ENCODE peak calls at places on chromosomes 16 and 17, in seven cellular contexts. P, V, O, C, E, D and K are unnamed samples. For H3K4me1, the result is how much of the 10 kb centered on the place peaks cover.

GRCh38 chr17:48011405-48012150 is 26.0 kb downstream of the COPZ2 start:
- DNase-seq in P (peak), E (peak), D (no peak), C (peak), V (no peak), O (peak), K (peak)

GRCh38 chr17:19021622-19022083 is 17.1 kb upstream of the FAM83G start:
- DNase-seq in V (no peak), C (no peak), O (no peak), E (no peak), P (no peak), D (no peak), K (peak)

GRCh38 chr17:16286947-16287562 is 66.2 kb downstream of the CENPV start:
- DNase-seq in D (no peak), V (peak), C (no peak), O (peak), E (no peak), P (no peak), K (no peak)

GRCh38 chr16:11241480-11242204 is 14.4 kb downstream of the SOCS1 start:
- DNase-seq in C (no peak), P (no peak), V (no peak), O (no peak), D (no peak), E (no peak), K (no peak)

GRCh38 chr16:165218-165538 is 600 bp upstream of the HBM start:
- DNase-seq in D (no peak), V (no peak), P (no peak), E (no peak), C (no peak), O (no peak), K (no peak)

GRCh38 chr16:709651-710499 is 4.3 kb upstream of the FBXL16 start:
- DNase-seq in V (no peak), D (no peak), C (no peak), P (peak), E (no peak), O (no peak), K (peak)

GRCh38 chr17:41212524-41213169 is 13.8 kb upstream of the KRTAP9-2 start:
- DNase-seq in E (no peak), P (no peak), O (no peak), V (no peak), D (no peak), C (no peak), K (no peak)

GRCh38 chr16:85665929-85666328 is 22.8 kb downstream of the GINS2 start:
- DNase-seq in C (no peak), D (no peak), V (no peak), E (no peak), P (no peak), O (no peak), K (no peak)

GRCh38 chr16:77556203-77556602 is 121.4 kb upstream of the ADAMTS18 start:
- DNase-seq in V (no peak), C (no peak), E (no peak), P (no peak), D (no peak), O (no peak), K (no peak)

GRCh38 chr17:4514206-4514605 is 15.5 kb downstream of the SPNS2 start:
- DNase-seq in P (peak), E (peak), D (no peak), C (no peak), V (no peak), O (no peak), K (no peak)

GRCh38 chr17:1041746-1042145 is 44.8 kb downstream of the TIMM22 start:
- DNase-seq in O (no peak), E (no peak), D (no peak), P (no peak), V (no peak), C (no peak), K (no peak)

GRCh38 chr17:8073627-8074485 is 13.7 kb downstream of the ALOX12B start:
- DNase-seq in P (peak), C (peak), V (no peak), O (peak), E (peak), D (peak), K (peak)

GRCh38 chr17:10767237-10767636 is 36.7 kb downstream of the TMEM238L start:
- DNase-seq in E (no peak), C (no peak), O (peak), P (no peak), V (no peak), D (no peak), K (no peak)

GRCh38 chr17:30302241-30302640 is 10.5 kb upstream of the BLMH start:
- DNase-seq in P (no peak), V (no peak), E (no peak), D (no peak), O (no peak), C (no peak), K (no peak)

GRCh38 chr17:9973689-9974459 is 68.8 kb upstream of the RCVRN start:
- DNase-seq in P (no peak), C (no peak), V (no peak), O (no peak), D (no peak), E (no peak), K (no peak)

GRCh38 chr17:21019976-21020575 is 22.7 kb downstream of the USP22 start:
- DNase-seq in D (peak), O (peak), P (no peak), E (no peak), C (no peak), V (no peak), K (peak)

GRCh38 chr17:51124641-51125503 is 4.2 kb upstream of the SPAG9 start:
- DNase-seq in O (no peak), P (no peak), C (no peak), V (no peak), E (no peak), D (no peak), K (no peak)

GRCh38 chr17:74478369-74479100 is 12.1 kb downstream of the CD300A start:
- DNase-seq in E (no peak), D (no peak), V (no peak), O (no peak), C (no peak), P (no peak), K (no peak)

GRCh38 chr17:74457146-74457819 is 9.2 kb upstream of the CD300A start:
- DNase-seq in O (peak), C (peak), P (peak), V (peak), E (peak), D (peak), K (peak)

GRCh38 chr17:62627904-62628603 is 584 bp downstream of the MRC2 start:
- DNase-seq in D (no peak), O (no peak), V (peak), E (peak), P (no peak), C (no peak), K (peak)

GRCh38 chr16:77759821-77760220 is 28.5 kb upstream of the VAT1L start:
- DNase-seq in V (no peak), D (no peak), E (no peak), C (no peak), P (no peak), O (no peak), K (no peak)

GRCh38 chr16:11034005-11034404 is 89.6 kb downstream of the CLEC16A start:
- DNase-seq in P (no peak), O (no peak), E (peak), D (peak), V (peak), C (no peak), K (no peak)

GRCh38 chr17:74842146-74842598 is 17.5 kb downstream of the GRIN2C start:
- DNase-seq in D (no peak), C (no peak), P (no peak), V (no peak), E (no peak), O (no peak), K (no peak)

GRCh38 chr16:82506734-82507133 is 120.0 kb upstream of the CDH13 start:
- DNase-seq in V (no peak), C (no peak), P (no peak), D (no peak), O (no peak), E (no peak), K (no peak)

GRCh38 chr16:1341495-1342388 is 8.3 kb downstream of the BAIAP3 start:
- DNase-seq in V (no peak), D (no peak), E (no peak), P (no peak), C (no peak), O (peak), K (no peak)

GRCh38 chr17:51813166-51813783 is 345.2 kb downstream of the CA10 start:
- DNase-seq in D (no peak), O (no peak), E (no peak), P (no peak), C (no peak), V (no peak), K (no peak)

GRCh38 chr16:86052926-86053325 is 154.0 kb downstream of the IRF8 start:
- DNase-seq in E (no peak), P (no peak), O (no peak), C (no peak), V (no peak), D (no peak), K (no peak)

GRCh38 chr16:85384831-85385462 is 228.2 kb upstream of the GSE1 start:
- DNase-seq in E (peak), D (no peak), C (no peak), O (peak), P (peak), V (no peak), K (no peak)

GRCh38 chr17:75624714-75625345 is 8.4 kb upstream of the SMIM5 start:
- DNase-seq in C (no peak), E (no peak), D (no peak), P (no peak), O (no peak), V (no peak), K (no peak)

DNA sequence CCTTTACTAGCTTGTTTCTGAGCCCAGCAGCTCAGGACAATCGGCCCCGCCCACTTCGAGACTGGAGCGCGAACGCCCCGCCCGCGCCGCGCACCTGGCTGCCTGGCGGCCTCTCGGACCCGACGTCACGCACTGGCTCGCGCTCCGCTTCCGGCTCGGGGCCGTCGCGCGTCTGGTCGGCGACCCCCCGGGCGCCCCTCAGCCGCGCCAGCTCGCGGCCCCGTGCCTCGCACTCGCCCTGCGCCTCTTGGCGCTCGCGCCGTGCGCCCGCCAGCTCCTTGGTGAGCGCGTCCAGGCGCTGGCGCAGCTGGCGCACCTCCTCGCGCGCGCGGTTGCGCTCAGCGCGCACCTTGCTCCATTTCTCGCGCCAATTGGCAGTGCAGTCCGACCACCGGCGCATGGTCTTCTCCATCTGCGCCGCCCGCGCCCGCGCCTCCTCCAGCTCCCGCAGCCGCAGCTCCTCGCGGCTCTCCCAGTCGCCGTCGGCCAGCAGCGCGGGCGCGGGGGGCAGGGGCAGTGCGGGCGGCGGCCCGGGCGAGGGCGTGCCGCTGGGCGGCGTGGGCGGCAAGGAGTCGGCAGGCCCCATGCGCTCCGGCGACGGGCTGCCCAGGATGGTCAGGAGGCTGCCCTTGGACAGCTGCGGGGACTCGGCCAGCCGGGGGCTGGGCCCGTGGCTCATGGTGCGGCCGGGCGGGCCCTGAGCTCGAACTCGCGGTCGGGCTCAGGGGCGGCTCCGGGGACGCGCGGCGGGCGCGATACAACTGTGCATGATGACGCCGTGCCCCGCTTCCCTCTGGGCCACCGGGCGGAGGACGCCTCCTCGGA is 7.7 kb downstream of the CCDC102A start:
- DNase-seq in C (no peak), V (peak), P (no peak), D (peak), O (peak), E (no peak), K (peak)
- H3K4me3 ChIP-seq in C (peak), V (no peak), P (no peak), D (no peak), O (peak), E (no peak), K (peak)

GRCh38 chr16:24909856-24910255 is 64.1 kb downstream of the SLC5A11 start:
- DNase-seq in V (no peak), D (no peak), P (no peak), E (no peak), C (no peak), O (no peak), K (no peak)
- TF ChIP-seq POLR2A in V (no peak), D (no peak), P (no peak), E (no peak), C (no peak), O (no peak), K (no peak)

GRCh38 chr17:78903101-78903779 is at the start of gene CEP295NL:
- DNase-seq in O (no peak), V (no peak), E (no peak), P (peak), C (no peak), D (no peak), K (peak)
- H3K4me1 ChIP-seq in O (under half), V (under half), E (under half), P (under half), C (under half), D (under half), K (under half)

GRCh38 chr17:43984521-43984920 is 19.9 kb upstream of the NAGS start:
- DNase-seq in V (no peak), D (no peak), P (no peak), C (no peak), O (no peak), E (no peak), K (no peak)

GRCh38 chr17:43982171-43982570 is 22.3 kb upstream of the NAGS start:
- DNase-seq in C (no peak), E (no peak), D (no peak), P (no peak), V (no peak), O (no peak), K (no peak)

GRCh38 chr17:43983515-43984411 is 20.7 kb upstream of the NAGS start:
- DNase-seq in E (no peak), C (no peak), O (peak), V (no peak), P (peak), D (no peak), K (peak)

GRCh38 chr17:43986225-43986981 is 18.0 kb upstream of the NAGS start:
- DNase-seq in P (no peak), O (no peak), V (no peak), E (no peak), C (no peak), D (peak), K (no peak)

GRCh38 chr17:43983196-43983514 is 21.3 kb upstream of the NAGS start:
- DNase-seq in D (no peak), E (no peak), O (no peak), P (no peak), V (no peak), C (no peak), K (no peak)
- H3K4me3 ChIP-seq in D (peak), E (no peak), O (peak), P (no peak), V (no peak), C (no peak), K (no peak)

GRCh38 chr16:87356491-87356853 is 27.1 kb downstream of the FBXO31 start:
- DNase-seq in P (no peak), V (no peak), C (no peak), D (no peak), E (no peak), O (no peak), K (no peak)

GRCh38 chr16:87360862-87361610 is 22.5 kb downstream of the FBXO31 start:
- DNase-seq in D (no peak), P (no peak), O (no peak), E (no peak), V (no peak), C (no peak), K (no peak)

GRCh38 chr16:87358696-87359095 is 24.9 kb downstream of the FBXO31 start:
- DNase-seq in P (no peak), O (no peak), C (no peak), D (peak), V (no peak), E (no peak), K (no peak)

GRCh38 chr16:87359121-87359520 is 24.5 kb downstream of the FBXO31 start:
- DNase-seq in V (no peak), P (no peak), O (no peak), D (peak), E (no peak), C (no peak), K (no peak)

DNA sequence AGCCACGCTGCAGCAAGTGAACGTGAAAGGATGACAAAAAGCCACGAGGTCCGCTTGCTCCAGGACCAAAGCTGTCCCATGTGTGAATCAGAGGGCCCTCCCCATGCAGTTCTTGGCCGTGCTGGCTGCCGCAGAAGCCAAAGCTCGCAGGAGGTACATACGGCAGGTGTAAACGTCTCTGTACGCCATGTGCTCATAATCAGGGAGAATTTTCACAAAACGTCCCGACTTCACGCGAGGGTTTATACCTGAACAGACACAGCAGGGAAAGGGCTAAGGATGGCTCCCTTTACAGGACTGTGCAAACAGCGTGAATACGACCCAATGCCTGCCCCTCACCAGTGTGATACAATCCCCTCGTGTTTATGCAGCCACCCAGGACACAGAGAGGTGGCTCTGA is 25.3 kb downstream of the FBXO31 start:
- DNase-seq in P (no peak), O (no peak), D (peak), E (no peak), V (no peak), C (no peak), K (no peak)
- TF ChIP-seq POLR2A in P (no peak), O (no peak), D (no peak), E (no peak), V (no peak), C (no peak), K (no peak)

DNA sequence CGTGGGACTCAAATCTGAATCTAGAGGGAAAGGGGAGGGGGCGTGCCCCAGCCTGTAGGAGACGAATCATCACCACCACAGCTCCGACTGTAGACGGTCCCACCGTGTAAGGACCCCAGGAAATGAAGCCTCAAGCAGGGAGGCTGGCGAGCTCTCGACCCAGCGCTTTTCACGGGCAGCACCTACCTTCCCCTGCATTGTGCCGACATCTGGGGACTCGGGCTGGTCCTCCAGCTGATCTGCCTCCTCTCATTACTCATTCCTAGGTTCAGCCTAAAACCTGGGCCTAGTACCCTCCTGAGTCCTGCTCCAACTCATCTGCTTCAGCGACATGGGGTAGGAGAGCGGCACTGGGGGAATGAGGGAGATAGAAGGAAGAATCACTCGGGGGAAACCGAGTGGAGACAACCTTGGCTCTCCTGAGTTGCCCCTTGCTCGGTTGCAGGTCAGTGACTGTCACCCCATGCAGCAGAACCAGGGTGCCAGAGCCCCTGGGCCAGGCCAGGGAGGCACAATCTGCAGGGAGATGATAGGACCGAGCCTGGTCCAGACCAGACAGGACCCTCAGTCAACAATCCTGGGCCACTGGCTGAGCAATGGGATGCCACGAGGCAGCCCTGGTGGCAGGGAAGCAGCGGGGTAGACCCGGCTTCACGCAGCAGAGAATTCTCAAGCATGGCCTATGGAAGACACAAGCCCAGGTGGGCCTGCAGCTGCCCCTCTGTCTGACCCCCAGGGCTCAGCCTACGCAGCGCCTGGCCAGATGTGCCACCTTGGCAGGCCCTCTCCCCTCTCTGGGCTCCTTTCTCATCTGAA is 833 bp upstream of the BCAR1 start:
- DNase-seq in E (no peak), D (peak), V (peak), O (no peak), C (no peak), P (peak), K (peak)
- H3K4me1 ChIP-seq in E (half or more), D (half or more), V (under half), O (under half), C (half or more), P (half or more), K (half or more)

DNA sequence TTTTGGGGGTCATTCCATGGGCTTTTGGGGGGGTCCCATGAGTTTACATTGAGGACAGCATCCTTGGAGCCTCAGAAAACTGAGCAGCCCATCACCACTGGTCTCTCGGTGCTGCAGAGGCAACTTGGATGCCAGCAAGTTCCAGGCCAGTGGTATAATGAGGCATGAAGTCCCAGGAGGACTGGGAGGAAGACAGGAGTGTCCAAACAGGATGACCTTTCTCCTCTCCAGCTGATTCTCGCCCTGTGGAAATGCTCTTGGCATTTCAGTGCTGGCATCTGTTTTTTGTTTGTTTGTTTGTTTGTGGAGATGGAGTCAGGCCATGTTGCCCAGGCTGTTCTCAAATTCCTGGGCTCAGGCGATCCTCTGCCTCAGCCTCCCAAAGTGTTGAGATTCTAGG is 347.6 kb downstream of the SNX29 start:
- DNase-seq in V (no peak), O (no peak), D (no peak), P (no peak), C (no peak), E (no peak), K (no peak)
- H3K4me3 ChIP-seq in V (no peak), O (no peak), D (no peak), P (no peak), C (no peak), E (no peak), K (no peak)

GRCh38 chr17:65182233-65182632 is 45.1 kb downstream of the RGS9 start:
- DNase-seq in D (no peak), P (no peak), O (no peak), E (no peak), C (no peak), V (no peak), K (no peak)
- TF ChIP-seq POLR2A in D (no peak), P (no peak), O (no peak), E (no peak), C (no peak), V (no peak), K (no peak)

GRCh38 chr17:37564252-37564651 is 45.0 kb downstream of the SYNRG start:
- DNase-seq in E (no peak), P (no peak), C (no peak), V (no peak), D (no peak), O (no peak), K (no peak)

GRCh38 chr17:37570527-37571093 is 38.6 kb downstream of the SYNRG start:
- DNase-seq in E (peak), O (no peak), C (peak), P (peak), D (peak), V (no peak), K (peak)

GRCh38 chr17:37571674-37572073 is 37.5 kb downstream of the SYNRG start:
- DNase-seq in O (no peak), E (no peak), V (no peak), P (no peak), C (no peak), D (no peak), K (no peak)

GRCh38 chr17:37568350-37569053 is 40.7 kb downstream of the SYNRG start:
- DNase-seq in V (no peak), O (no peak), D (no peak), C (no peak), E (no peak), P (no peak), K (no peak)

GRCh38 chr17:37567137-37567927 is 41.9 kb downstream of the SYNRG start:
- DNase-seq in P (no peak), C (no peak), D (no peak), O (no peak), V (no peak), E (no peak), K (no peak)
- H3K4me1 ChIP-seq in P (under half), C (under half), D (under half), O (under half), V (under half), E (under half), K (under half)